ENCODE peak calls at places on chromosomes 2 and 18, in eight cellular contexts. One of them, this sample, is unnamed.

GRCh38 chr2:61018798-61019197 is 743 bp upstream of the PUS10 start:
- DNase-seq in stomach: no peak
- DNase-seq in breast epithelium: no peak
- DNase-seq in tibial nerve: no peak
- DNase-seq in body of pancreas: no peak
- DNase-seq in HCT116: no peak
- DNase-seq in heart left ventricle: no peak
- DNase-seq in NB4: no peak
- DNase-seq in this sample: no peak

GRCh38 chr18:55407774-55408535 is 180.0 kb downstream of the TCF4 start:
- DNase-seq in stomach: no peak
- DNase-seq in breast epithelium: no peak
- DNase-seq in tibial nerve: no peak
- DNase-seq in body of pancreas: no peak
- DNase-seq in HCT116: no peak
- DNase-seq in heart left ventricle: no peak
- DNase-seq in NB4: no peak
- DNase-seq in this sample: no peak

GRCh38 chr18:47881752-47882455 is 48.6 kb downstream of the SMAD2 start:
- DNase-seq in stomach: no peak
- DNase-seq in breast epithelium: peak; percentile 27
- DNase-seq in tibial nerve: no peak
- DNase-seq in body of pancreas: no peak
- DNase-seq in HCT116: peak; percentile 27
- DNase-seq in heart left ventricle: no peak
- DNase-seq in NB4: no peak
- DNase-seq in this sample: no peak

GRCh38 chr2:66555511-66556324 is 120.8 kb downstream of the MEIS1 start:
- DNase-seq in stomach: no peak
- DNase-seq in breast epithelium: no peak
- DNase-seq in tibial nerve: no peak
- DNase-seq in body of pancreas: no peak
- DNase-seq in HCT116: no peak
- DNase-seq in heart left ventricle: no peak
- DNase-seq in NB4: no peak
- DNase-seq in this sample: no peak

GRCh38 chr2:40243581-40243980 is 208.3 kb downstream of the SLC8A1 start:
- DNase-seq in stomach: no peak
- DNase-seq in breast epithelium: no peak
- DNase-seq in tibial nerve: no peak
- DNase-seq in body of pancreas: no peak
- DNase-seq in HCT116: no peak
- DNase-seq in heart left ventricle: no peak
- DNase-seq in NB4: no peak
- DNase-seq in this sample: no peak

GRCh38 chr2:144201868-144202468 is 318.0 kb downstream of the ZEB2 start:
- DNase-seq in stomach: no peak
- DNase-seq in breast epithelium: no peak
- DNase-seq in tibial nerve: no peak
- DNase-seq in body of pancreas: no peak
- DNase-seq in HCT116: no peak
- DNase-seq in heart left ventricle: no peak
- DNase-seq in NB4: no peak
- DNase-seq in this sample: no peak

GRCh38 chr2:9630001-9630749 is 622 bp downstream of the YWHAQ start:
- DNase-seq in stomach: peak; percentile 76
- DNase-seq in breast epithelium: peak; percentile 56
- DNase-seq in tibial nerve: peak; percentile 55
- DNase-seq in body of pancreas: peak; percentile 79
- DNase-seq in HCT116: peak; percentile 19
- DNase-seq in heart left ventricle: peak; percentile 89
- DNase-seq in NB4: peak; percentile 87
- DNase-seq in this sample: peak; percentile 96

GRCh38 chr2:43609304-43609883 is 13.6 kb upstream of the THADA start:
- DNase-seq in stomach: no peak
- DNase-seq in breast epithelium: no peak
- DNase-seq in tibial nerve: peak; percentile 61
- DNase-seq in body of pancreas: peak; percentile 46
- DNase-seq in HCT116: peak; percentile 37
- DNase-seq in heart left ventricle: no peak
- DNase-seq in NB4: peak; percentile 68
- DNase-seq in this sample: no peak

GRCh38 chr2:160309585-160309984 is 109.5 kb upstream of the ITGB6 start:
- DNase-seq in stomach: no peak
- DNase-seq in breast epithelium: no peak
- DNase-seq in tibial nerve: no peak
- DNase-seq in body of pancreas: no peak
- DNase-seq in HCT116: no peak
- DNase-seq in heart left ventricle: no peak
- DNase-seq in NB4: no peak
- DNase-seq in this sample: no peak

GRCh38 chr2:192195548-192196418 is 1.1 kb upstream of the TMEFF2 start:
- DNase-seq in stomach: peak; percentile 25
- DNase-seq in breast epithelium: no peak
- DNase-seq in tibial nerve: no peak
- DNase-seq in body of pancreas: peak; percentile 12
- DNase-seq in HCT116: no peak
- DNase-seq in heart left ventricle: peak; percentile 33
- DNase-seq in NB4: no peak
- DNase-seq in this sample: peak; percentile 80

GRCh38 chr2:67221266-67221665 is 175.9 kb upstream of the ETAA1 start:
- DNase-seq in stomach: no peak
- DNase-seq in breast epithelium: no peak
- DNase-seq in tibial nerve: no peak
- DNase-seq in body of pancreas: no peak
- DNase-seq in HCT116: no peak
- DNase-seq in heart left ventricle: no peak
- DNase-seq in NB4: no peak
- DNase-seq in this sample: no peak

GRCh38 chr2:219215871-219216536 is 2.8 kb downstream of the ABCB6 start:
- DNase-seq in stomach: no peak
- DNase-seq in breast epithelium: no peak
- DNase-seq in tibial nerve: no peak
- DNase-seq in body of pancreas: no peak
- DNase-seq in HCT116: no peak
- DNase-seq in heart left ventricle: no peak
- DNase-seq in NB4: no peak
- DNase-seq in this sample: no peak

GRCh38 chr2:71631411-71631931 is 178.1 kb downstream of the DYSF start:
- DNase-seq in stomach: no peak
- DNase-seq in breast epithelium: peak; percentile 39
- DNase-seq in tibial nerve: no peak
- DNase-seq in body of pancreas: no peak
- DNase-seq in HCT116: no peak
- DNase-seq in heart left ventricle: no peak
- DNase-seq in NB4: no peak
- DNase-seq in this sample: no peak

GRCh38 chr2:240170354-240170735 is 29.9 kb upstream of the OTOS start:
- DNase-seq in stomach: no peak
- DNase-seq in breast epithelium: no peak
- DNase-seq in tibial nerve: no peak
- DNase-seq in body of pancreas: no peak
- DNase-seq in HCT116: no peak
- DNase-seq in heart left ventricle: peak; percentile 9
- DNase-seq in NB4: no peak
- DNase-seq in this sample: no peak

GRCh38 chr2:177165103-177165583 is 47.5 kb upstream of the HNRNPA3 start:
- DNase-seq in stomach: no peak
- DNase-seq in breast epithelium: no peak
- DNase-seq in tibial nerve: peak; percentile 59
- DNase-seq in body of pancreas: peak; percentile 28
- DNase-seq in HCT116: no peak
- DNase-seq in heart left ventricle: peak; percentile 64
- DNase-seq in NB4: peak; percentile 50
- DNase-seq in this sample: no peak

GRCh38 chr2:109637749-109638570 is 23.8 kb downstream of the SOWAHC start:
- DNase-seq in stomach: no peak
- DNase-seq in breast epithelium: no peak
- DNase-seq in tibial nerve: no peak
- DNase-seq in body of pancreas: no peak
- DNase-seq in HCT116: no peak
- DNase-seq in heart left ventricle: no peak
- DNase-seq in NB4: peak; percentile 54
- DNase-seq in this sample: peak; percentile 37

GRCh38 chr2:135986507-135986906 is 1.1 kb upstream of the DARS1 start:
- DNase-seq in stomach: no peak
- DNase-seq in breast epithelium: no peak
- DNase-seq in tibial nerve: no peak
- DNase-seq in body of pancreas: no peak
- DNase-seq in HCT116: no peak
- DNase-seq in heart left ventricle: no peak
- DNase-seq in NB4: no peak
- DNase-seq in this sample: no peak

DNA sequence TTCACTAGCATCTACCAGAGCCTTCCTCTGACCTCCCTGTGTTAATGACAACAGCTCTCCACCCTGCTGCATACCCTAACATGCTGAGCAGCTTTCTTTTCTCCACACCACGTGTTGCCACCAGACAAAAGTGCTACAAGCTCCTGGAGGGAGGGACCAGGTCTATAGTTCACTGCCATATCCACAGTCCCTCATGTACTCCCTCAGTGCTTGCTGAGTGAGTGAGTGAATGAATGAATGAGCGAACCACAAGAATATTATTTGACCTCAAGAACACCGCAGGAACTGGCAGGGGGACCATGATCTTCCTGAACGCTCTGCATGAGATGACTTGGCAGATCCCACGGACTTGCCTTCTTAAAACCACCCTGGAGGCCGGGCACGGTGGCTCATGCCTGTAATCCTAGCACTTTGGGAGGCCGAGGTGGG is 47.4 kb upstream of the CAB39 start:
- DNase-seq in stomach: no peak
- DNase-seq in breast epithelium: no peak
- DNase-seq in tibial nerve: no peak
- DNase-seq in body of pancreas: no peak
- DNase-seq in HCT116: no peak
- DNase-seq in heart left ventricle: no peak
- DNase-seq in NB4: peak; percentile 36
- DNase-seq in this sample: no peak
- TF ChIP-seq POLR2A in stomach: no peak
- TF ChIP-seq POLR2A in breast epithelium: no peak
- TF ChIP-seq POLR2A in tibial nerve: no peak
- TF ChIP-seq POLR2A in body of pancreas: no peak
- TF ChIP-seq POLR2A in HCT116: no peak
- TF ChIP-seq POLR2A in heart left ventricle: no peak
- TF ChIP-seq POLR2A in NB4: no peak
- TF ChIP-seq POLR2A in this sample: no peak

DNA sequence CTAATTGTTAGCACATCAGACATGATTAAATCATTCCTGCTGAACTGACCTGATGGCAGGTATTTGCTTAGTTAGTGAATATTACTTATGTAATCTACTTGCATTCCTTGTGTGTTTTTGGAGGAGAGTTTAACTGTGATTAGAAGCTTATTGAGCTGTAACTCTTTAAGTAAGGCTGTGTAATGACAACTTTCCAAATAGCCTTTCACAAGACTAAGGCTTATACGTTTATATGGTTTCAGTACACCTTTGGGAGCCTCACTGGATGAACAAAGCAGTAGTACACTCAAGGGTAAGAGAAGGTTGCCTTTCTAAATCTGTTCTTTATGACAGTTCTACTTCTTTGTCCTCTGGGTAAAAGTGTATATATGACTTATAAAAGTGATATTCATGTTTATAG is 4.3 kb downstream of the ITPRID2 start:
- DNase-seq in stomach: no peak
- DNase-seq in breast epithelium: no peak
- DNase-seq in tibial nerve: no peak
- DNase-seq in body of pancreas: no peak
- DNase-seq in HCT116: no peak
- DNase-seq in heart left ventricle: no peak
- DNase-seq in NB4: no peak
- DNase-seq in this sample: no peak
- TF ChIP-seq POLR2A in stomach: no peak
- TF ChIP-seq POLR2A in breast epithelium: no peak
- TF ChIP-seq POLR2A in tibial nerve: no peak
- TF ChIP-seq POLR2A in body of pancreas: no peak
- TF ChIP-seq POLR2A in HCT116: no peak
- TF ChIP-seq POLR2A in heart left ventricle: no peak
- TF ChIP-seq POLR2A in NB4: no peak
- TF ChIP-seq POLR2A in this sample: no peak

DNA sequence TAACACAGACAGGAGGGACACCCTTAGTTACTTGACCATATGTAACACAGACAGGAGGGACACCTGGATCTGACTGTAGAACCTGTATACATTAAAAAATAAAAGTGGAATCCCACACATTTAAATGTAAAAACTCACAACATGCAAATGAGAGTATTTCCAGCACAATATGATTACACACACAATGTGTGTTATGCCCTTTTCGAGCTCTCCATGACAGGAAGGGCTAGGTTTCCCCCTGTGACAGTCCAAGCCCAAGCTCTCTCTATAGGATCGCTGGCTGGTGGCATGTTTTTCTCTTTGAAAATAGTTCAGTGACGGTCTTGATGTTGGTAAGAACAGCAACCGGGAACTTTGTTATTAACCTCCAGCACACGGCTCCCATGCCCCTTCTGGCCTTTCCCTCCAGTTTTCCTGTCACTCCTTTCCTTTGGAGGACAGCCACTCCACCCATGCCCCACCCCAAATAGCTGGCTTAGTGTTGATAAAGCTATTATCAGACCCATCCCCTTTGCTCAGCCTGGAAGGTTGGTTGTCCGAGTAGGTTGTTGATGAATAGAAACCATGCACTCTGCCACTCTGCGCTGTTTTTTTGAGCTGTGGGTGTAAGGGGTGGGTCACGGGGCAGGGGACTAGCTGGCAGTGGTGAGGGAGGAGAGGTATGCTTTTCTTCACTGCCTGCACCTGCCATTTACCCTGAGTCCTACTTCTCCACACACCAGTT is 2.7 kb downstream of the RASGRP3 start:
- DNase-seq in stomach: no peak
- DNase-seq in breast epithelium: no peak
- DNase-seq in tibial nerve: no peak
- DNase-seq in body of pancreas: no peak
- DNase-seq in HCT116: no peak
- DNase-seq in heart left ventricle: no peak
- DNase-seq in NB4: no peak
- DNase-seq in this sample: no peak
- TF ChIP-seq POLR2A in stomach: no peak
- TF ChIP-seq POLR2A in breast epithelium: no peak
- TF ChIP-seq POLR2A in tibial nerve: no peak
- TF ChIP-seq POLR2A in body of pancreas: no peak
- TF ChIP-seq POLR2A in HCT116: no peak
- TF ChIP-seq POLR2A in heart left ventricle: no peak
- TF ChIP-seq POLR2A in NB4: no peak
- TF ChIP-seq POLR2A in this sample: no peak

GRCh38 chr2:99255491-99256318 is at the start of gene LYG2:
- DNase-seq in stomach: no peak
- DNase-seq in breast epithelium: no peak
- DNase-seq in tibial nerve: no peak
- DNase-seq in body of pancreas: no peak
- DNase-seq in HCT116: no peak
- DNase-seq in heart left ventricle: no peak
- DNase-seq in NB4: peak; percentile 83
- DNase-seq in this sample: no peak

DNA sequence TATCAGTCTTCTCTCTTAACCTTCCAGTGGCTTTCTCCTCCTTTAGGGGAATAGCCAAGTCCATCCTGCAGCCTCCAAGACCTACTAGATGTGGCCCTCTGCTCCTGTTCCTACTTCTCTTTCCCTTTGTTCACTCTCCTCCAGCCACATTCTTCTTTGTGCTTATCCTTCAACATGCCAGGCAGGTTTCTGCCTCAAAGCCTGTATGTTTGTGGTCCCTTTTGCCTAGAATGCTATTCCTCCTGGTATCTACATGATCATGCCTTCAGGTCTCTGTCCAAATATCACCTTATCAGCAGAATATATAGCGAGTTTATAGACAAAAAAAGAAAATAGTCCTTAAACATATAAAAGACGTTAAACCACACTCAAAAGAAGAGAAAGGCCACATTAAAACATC is 5.5 kb downstream of the LYG2 start:
- DNase-seq in stomach: no peak
- DNase-seq in breast epithelium: no peak
- DNase-seq in tibial nerve: no peak
- DNase-seq in body of pancreas: no peak
- DNase-seq in HCT116: no peak
- DNase-seq in heart left ventricle: no peak
- DNase-seq in NB4: no peak
- DNase-seq in this sample: no peak
- TF ChIP-seq POLR2A in stomach: no peak
- TF ChIP-seq POLR2A in breast epithelium: no peak
- TF ChIP-seq POLR2A in tibial nerve: no peak
- TF ChIP-seq POLR2A in body of pancreas: no peak
- TF ChIP-seq POLR2A in HCT116: no peak
- TF ChIP-seq POLR2A in heart left ventricle: no peak
- TF ChIP-seq POLR2A in NB4: no peak
- TF ChIP-seq POLR2A in this sample: no peak

This sample was measured in lower leg skin.